ENCODE peak calls at places on chromosomes 2 and 18, in seven cellular contexts. L is HCEC 1CT, I is PC-3, B is AG10803, U is NCI-H2029 treated with DMSO at 0.1 percent for 48 hours, G is foreskin melanocyte, V is dermis blood vessel endothelial cell. N is an unnamed sample.

GRCh38 chr2:223815186-223815883 is 22.0 kb downstream of the AP1S3 start:
- DNase-seq in B (peak; percentile 64), L (peak; percentile 84), U (peak; percentile 43), V (peak; percentile 92), G (peak; percentile 40), I (peak; percentile 98), N (peak; percentile 94)

GRCh38 chr18:3903341-3903740 is 453.4 kb downstream of the TGIF1 start:
- DNase-seq in L (peak; percentile 96), G (no peak), B (peak; percentile 84), I (peak; percentile 71), U (no peak), V (no peak), N (peak; percentile 86)

GRCh38 chr2:102010767-102011351 is 19.1 kb downstream of the IL1R2 start:
- DNase-seq in G (no peak), I (no peak), U (no peak), V (peak; percentile 60), B (no peak), L (no peak), N (no peak)

GRCh38 chr2:45045706-45046105 is 36.5 kb upstream of the SIX2 start:
- DNase-seq in U (no peak), L (no peak), G (no peak), I (no peak), V (no peak), B (no peak), N (no peak)

GRCh38 chr2:74357627-74358026 is 14.4 kb upstream of the SLC4A5 start:
- DNase-seq in B (peak; percentile 11), G (no peak), V (no peak), U (no peak), I (no peak), L (no peak), N (no peak)

GRCh38 chr2:163630836-163631235 is 105.0 kb downstream of the FIGN start:
- DNase-seq in I (peak; percentile 27), L (peak; percentile 69), U (no peak), B (no peak), V (no peak), G (no peak), N (no peak)

GRCh38 chr2:1721706-1722483 is 22.4 kb downstream of the PXDN start:
- DNase-seq in G (peak; percentile 37), L (peak; percentile 97), I (peak; percentile 87), U (no peak), V (peak; percentile 95), B (peak; percentile 92), N (no peak)

GRCh38 chr2:23422089-23423061 is 37.4 kb downstream of the KLHL29 start:
- DNase-seq in I (no peak), V (no peak), L (no peak), B (no peak), U (no peak), G (no peak), N (no peak)

GRCh38 chr2:62313433-62314227 is 117.7 kb downstream of the B3GNT2 start:
- DNase-seq in G (no peak), L (no peak), I (no peak), V (no peak), U (no peak), B (no peak), N (no peak)

GRCh38 chr2:230794472-230794871 is 70.3 kb upstream of the ITM2C start:
- DNase-seq in B (no peak), V (peak; percentile 69), U (no peak), L (peak; percentile 48), G (no peak), I (peak; percentile 43), N (no peak)

GRCh38 chr18:38368886-38369285 is 803.3 kb upstream of the CELF4 start:
- DNase-seq in G (no peak), L (no peak), I (peak; percentile 1), U (no peak), V (no peak), B (no peak), N (no peak)

GRCh38 chr18:39732918-39733317 is 2167.3 kb upstream of the CELF4 start:
- DNase-seq in U (no peak), I (no peak), B (no peak), G (no peak), L (no peak), V (no peak), N (no peak)

GRCh38 chr2:29296585-29296984 is 181.4 kb downstream of the CLIP4 start:
- DNase-seq in G (no peak), I (no peak), L (no peak), U (no peak), B (no peak), V (no peak), N (no peak)